ENCODE peak calls at places on chromosome 11, in ten cellular contexts. X is RPMI8226; Y is T-helper 1 cell; B is GM12878; D is stimulated activated CD8-positive, alpha-beta memory T cell treated with anti-CD3 and anti-CD28 coated beads, Interleukin-15, amount 100 ng/mL, for 48 hours; C is iris pigment epithelial cell; J is PC-3; A is dorsolateral prefrontal cortex; T is type B pancreatic cell; K is astrocyte of the spinal cord. S is an unnamed sample.

GRCh38 chr11:129375731-129376657 is at the start of gene BARX2:
- DNase-seq in X (peak), Y (no peak), B (no peak), D (peak), C (peak), J (peak), A (peak), T (peak), K (peak), S (peak)

GRCh38 chr11:64745523-64746328 is 1.8 kb upstream of the RASGRP2 start:
- DNase-seq in X (no peak), Y (peak), B (no peak), D (no peak), C (peak), J (no peak), A (no peak), T (no peak), K (peak), S (peak)

GRCh38 chr11:109086931-109087330 is 335.1 kb upstream of the C11orf87 start:
- DNase-seq in X (no peak), Y (no peak), B (no peak), D (no peak), C (no peak), J (no peak), A (no peak), T (no peak), K (no peak), S (no peak)

GRCh38 chr11:130177782-130178181 is 18.2 kb downstream of the ST14 start:
- DNase-seq in X (no peak), Y (no peak), B (no peak), D (no peak), C (no peak), J (no peak), A (no peak), T (no peak), K (no peak), S (no peak)

GRCh38 chr11:61752117-61752924 is at the start of gene MYRF:
- DNase-seq in X (peak), Y (peak), B (no peak), D (peak), C (no peak), J (peak), A (no peak), T (peak), K (no peak), S (peak)

GRCh38 chr11:112016088-112016764 is 9.0 kb upstream of the DLAT start:
- DNase-seq in X (no peak), Y (no peak), B (no peak), D (no peak), C (peak), J (no peak), A (no peak), T (no peak), K (peak), S (no peak)

GRCh38 chr11:127452533-127452932 is 452.0 kb upstream of the KIRREL3 start:
- DNase-seq in X (no peak), Y (no peak), B (no peak), D (no peak), C (no peak), J (no peak), A (no peak), T (no peak), K (no peak), S (no peak)

GRCh38 chr11:117316197-117316961 is at the start of gene BACE1:
- DNase-seq in X (no peak), Y (no peak), B (no peak), D (no peak), C (peak), J (peak), A (peak), T (peak), K (peak), S (peak)

GRCh38 chr11:17734418-17734911 is at the start of gene KCNC1:
- DNase-seq in X (no peak), Y (no peak), B (no peak), D (no peak), C (peak), J (no peak), A (peak), T (no peak), K (peak), S (no peak)